ENCODE peak calls at places on chromosome 19, in five cellular contexts. P is AG10803, R is PC-3, M is NCI-H524, O is osteoblast. A is an unnamed sample.

GRCh38 chr19:51183629-51184028 is 41.3 kb upstream of the CD33 start:
- DNase-seq in R (no peak), M (no peak), P (no peak), O (no peak), A (no peak)

GRCh38 chr19:51398096-51398704 is 7.8 kb upstream of the C19orf84 start:
- DNase-seq in P (peak), O (peak), M (peak), R (peak), A (peak)

GRCh38 chr19:720691-721160 is 12.0 kb downstream of the PALM start:
- DNase-seq in O (peak), R (no peak), M (no peak), P (no peak), A (no peak)

GRCh38 chr19:55711719-55712118 is 26.5 kb downstream of the NLRP9 start:
- DNase-seq in O (no peak), R (no peak), P (no peak), M (no peak), A (no peak)

GRCh38 chr19:33275933-33276619 is 26.3 kb downstream of the CEBPA start:
- DNase-seq in O (no peak), M (no peak), P (no peak), R (no peak), A (no peak)

GRCh38 chr19:53898680-53899341 is 10.3 kb upstream of the CACNG7 start:
- DNase-seq in O (peak), M (no peak), R (no peak), P (no peak), A (no peak)

GRCh38 chr19:44657211-44657921 is 13.7 kb downstream of the PVR start:
- DNase-seq in P (peak), O (peak), R (peak), M (peak), A (peak)

GRCh38 chr19:1079566-1080111 is 12.7 kb downstream of the ARHGAP45 start:
- DNase-seq in M (peak), R (no peak), P (no peak), O (no peak), A (no peak)